ENCODE peak calls at places on chromosomes 2 and 18, in four cellular contexts. B is A549; E is activated CD8-positive, alpha-beta T cell treated with anti-CD3 and anti-CD28 coated beads for 36 hours; J is neural crest cell. W is an unnamed sample.

GRCh38 chr2:9771481-9772017 is 71.7 kb upstream of the TAF1B start:
- DNase-seq in B (peak; percentile 85), E (no peak), J (no peak), W (no peak)

GRCh38 chr18:37328946-37329719 is 236.5 kb downstream of the CELF4 start:
- DNase-seq in B (no peak), E (no peak), J (no peak), W (no peak)

GRCh38 chr2:25674003-25674362 is 606 bp upstream of the DTNB start:
- DNase-seq in B (no peak), E (no peak), J (no peak), W (no peak)

GRCh38 chr2:19874726-19875125 is 27.1 kb downstream of the TTC32 start:
- DNase-seq in B (no peak), E (no peak), J (no peak), W (no peak)

GRCh38 chr2:206635016-206635415 is 7.3 kb upstream of the FAM237A start:
- DNase-seq in B (no peak), E (no peak), J (no peak), W (peak; percentile 25)

GRCh38 chr2:65390134-65390533 is 42.3 kb downstream of the SPRED2 start:
- DNase-seq in B (no peak), E (peak; percentile 64), J (no peak), W (no peak)

GRCh38 chr2:216371756-216372702 is at the start of gene MARCHF4:
- DNase-seq in B (peak; percentile 78), E (peak; percentile 65), J (peak; percentile 87), W (peak; percentile 90)

GRCh38 chr2:187310696-187311095 is 137.4 kb downstream of the CALCRL start:
- DNase-seq in B (no peak), E (no peak), J (no peak), W (no peak)

GRCh38 chr2:148978026-148978685 is 60.3 kb upstream of the LYPD6B start:
- DNase-seq in B (no peak), E (no peak), J (no peak), W (no peak)

GRCh38 chr2:44997948-44998347 is 11.3 kb downstream of the SIX2 start:
- DNase-seq in B (peak; percentile 24), E (no peak), J (no peak), W (no peak)

GRCh38 chr18:15198116-15198389 is 450.1 kb downstream of the ANKRD30B start:
- DNase-seq in B (no peak), E (no peak), J (no peak), W (no peak)

GRCh38 chr2:67256892-67257291 is 140.2 kb upstream of the ETAA1 start:
- DNase-seq in B (no peak), E (no peak), J (no peak), W (peak; percentile 24)

GRCh38 chr2:6773007-6773693 is 92.6 kb downstream of the CMPK2 start:
- DNase-seq in B (peak; percentile 41), E (peak; percentile 75), J (peak; percentile 96), W (no peak)

GRCh38 chr2:201116115-201116958 is at the start of gene CFLAR:
- DNase-seq in B (peak; percentile 80), E (peak; percentile 92), J (peak; percentile 17), W (peak; percentile 71)

GRCh38 chr2:240258685-240259084 is 118.2 kb upstream of the OTOS start:
- DNase-seq in B (no peak), E (no peak), J (no peak), W (no peak)

GRCh38 chr2:173021939-173022371 is 53.7 kb upstream of the MAP3K20 start:
- DNase-seq in B (peak; percentile 78), E (no peak), J (no peak), W (peak; percentile 25)

GRCh38 chr2:162430323-162430722 is 86.4 kb downstream of the GCA start:
- DNase-seq in B (no peak), E (no peak), J (no peak), W (no peak)

GRCh38 chr2:12430036-12430795 is 286.5 kb upstream of the TRIB2 start:
- DNase-seq in B (no peak), E (no peak), J (no peak), W (peak; percentile 45)

GRCh38 chr2:23532311-23533013 is 147.5 kb downstream of the KLHL29 start:
- DNase-seq in B (no peak), E (peak; percentile 68), J (no peak), W (no peak)

GRCh38 chr2:162972383-162972782 is 133.8 kb upstream of the KCNH7 start:
- DNase-seq in B (no peak), E (no peak), J (no peak), W (no peak)

DNA sequence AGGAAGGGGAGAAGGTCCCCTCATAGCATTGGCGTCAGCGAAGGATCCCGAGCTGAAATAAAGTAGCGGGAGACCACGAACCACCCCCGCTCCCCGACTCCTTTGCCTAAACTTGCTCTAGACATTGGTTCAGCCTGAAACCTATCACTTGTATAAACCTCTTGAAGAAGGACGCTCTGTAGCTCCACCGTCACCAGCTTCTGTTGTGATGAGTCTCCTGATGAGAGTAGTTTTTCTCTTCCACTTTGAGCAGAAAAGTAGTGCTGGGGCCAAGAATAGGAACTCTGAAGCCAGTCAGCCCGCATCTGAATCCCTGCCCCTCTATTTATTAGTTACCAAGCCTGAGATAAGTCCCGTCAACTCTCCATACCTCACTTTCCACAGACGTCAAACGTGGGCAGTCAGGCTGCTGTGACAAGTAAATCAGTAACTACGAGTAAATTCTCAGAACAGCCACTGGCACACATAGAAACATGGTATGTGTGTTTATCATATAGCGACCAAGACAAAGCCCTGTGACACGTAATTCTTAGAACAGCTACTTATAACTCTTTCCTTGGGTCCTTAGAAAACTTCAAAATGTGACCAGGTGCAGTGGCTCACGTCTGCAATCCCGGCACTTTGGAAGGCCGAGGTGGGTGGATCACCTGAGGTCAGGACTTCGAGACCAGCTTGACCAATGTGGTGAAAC is 61.7 kb downstream of the CD226 start:
- DNase-seq in B (no peak), E (peak; percentile 80), J (no peak), W (no peak)
- TF ChIP-seq CTCF in B (no peak), E (no peak), J (no peak), W (no peak)

GRCh38 chr2:101251844-101252407 is 760 bp upstream of the CNOT11 start:
- DNase-seq in B (peak; percentile 36), E (peak; percentile 42), J (no peak), W (peak; percentile 80)
- TF ChIP-seq CTCF in B (peak; percentile 38), E (peak; percentile 59), J (peak; percentile 74), W (peak; percentile 82)

GRCh38 chr2:127525692-127526141 is 572 bp downstream of the IWS1 start:
- DNase-seq in B (peak; percentile 26), E (no peak), J (no peak), W (peak; percentile 55)

GRCh38 chr2:127528487-127528886 is 2.2 kb upstream of the IWS1 start:
- DNase-seq in B (no peak), E (no peak), J (no peak), W (no peak)

GRCh38 chr2:127530245-127531132 is 4.2 kb upstream of the IWS1 start:
- DNase-seq in B (peak; percentile 26), E (no peak), J (no peak), W (peak; percentile 68)

GRCh38 chr2:127526142-127526939 is at the start of gene IWS1:
- DNase-seq in B (peak; percentile 97), E (peak; percentile 96), J (peak; percentile 89), W (peak; percentile 95)

GRCh38 chr2:127526940-127527804 is 883 bp upstream of the IWS1 start:
- DNase-seq in B (no peak), E (no peak), J (no peak), W (peak; percentile 66)
- TF ChIP-seq CTCF in B (peak; percentile 28), E (no peak), J (no peak), W (peak; percentile 1)

GRCh38 chr2:231298091-231298490 is 97.4 kb upstream of the B3GNT7 start:
- DNase-seq in B (no peak), E (no peak), J (no peak), W (no peak)

GRCh38 chr2:231297108-231297908 is 98.2 kb upstream of the B3GNT7 start:
- DNase-seq in B (peak; percentile 71), E (peak; percentile 47), J (peak; percentile 61), W (no peak)

GRCh38 chr2:231299267-231299666 is 96.2 kb upstream of the B3GNT7 start:
- DNase-seq in B (no peak), E (no peak), J (no peak), W (no peak)

GRCh38 chr2:231300722-231301076 is 94.8 kb upstream of the B3GNT7 start:
- DNase-seq in B (peak; percentile 35), E (no peak), J (no peak), W (no peak)

DNA sequence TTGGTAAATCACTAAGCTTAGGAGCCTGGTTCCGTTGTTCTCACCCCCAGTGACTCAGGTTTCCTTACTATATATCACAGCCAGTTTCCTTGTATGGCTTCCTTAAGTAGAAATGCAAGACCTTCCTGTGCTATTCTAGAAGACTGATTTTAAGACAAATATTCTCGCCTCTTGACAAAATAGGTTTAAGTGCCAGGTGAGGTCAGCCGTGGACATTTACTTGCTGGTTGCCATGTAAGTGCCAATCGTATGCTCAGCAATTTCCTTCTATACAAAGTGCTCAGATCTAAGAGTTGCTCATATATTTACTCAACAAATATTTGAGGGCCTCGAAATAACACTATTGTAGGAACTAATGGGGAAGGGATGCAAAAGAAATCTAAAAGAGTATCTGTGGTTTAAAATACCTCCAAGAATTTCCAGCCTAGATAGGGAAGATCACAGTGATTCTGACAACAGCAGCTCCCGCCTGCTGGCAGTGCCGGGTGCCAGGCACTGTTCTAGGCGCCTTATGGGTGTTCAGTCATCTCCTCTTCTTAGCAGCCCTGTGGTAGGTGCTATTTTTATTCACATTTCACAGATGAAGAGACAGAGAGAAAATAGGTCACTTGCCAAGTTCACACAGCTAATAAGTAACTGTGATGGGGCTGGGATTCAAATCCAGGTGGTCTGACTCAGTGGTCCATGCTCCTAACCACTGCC is 95.3 kb upstream of the B3GNT7 start:
- DNase-seq in B (peak; percentile 79), E (no peak), J (no peak), W (no peak)
- TF ChIP-seq CTCF in B (no peak), E (no peak), J (no peak), W (no peak)

DNA sequence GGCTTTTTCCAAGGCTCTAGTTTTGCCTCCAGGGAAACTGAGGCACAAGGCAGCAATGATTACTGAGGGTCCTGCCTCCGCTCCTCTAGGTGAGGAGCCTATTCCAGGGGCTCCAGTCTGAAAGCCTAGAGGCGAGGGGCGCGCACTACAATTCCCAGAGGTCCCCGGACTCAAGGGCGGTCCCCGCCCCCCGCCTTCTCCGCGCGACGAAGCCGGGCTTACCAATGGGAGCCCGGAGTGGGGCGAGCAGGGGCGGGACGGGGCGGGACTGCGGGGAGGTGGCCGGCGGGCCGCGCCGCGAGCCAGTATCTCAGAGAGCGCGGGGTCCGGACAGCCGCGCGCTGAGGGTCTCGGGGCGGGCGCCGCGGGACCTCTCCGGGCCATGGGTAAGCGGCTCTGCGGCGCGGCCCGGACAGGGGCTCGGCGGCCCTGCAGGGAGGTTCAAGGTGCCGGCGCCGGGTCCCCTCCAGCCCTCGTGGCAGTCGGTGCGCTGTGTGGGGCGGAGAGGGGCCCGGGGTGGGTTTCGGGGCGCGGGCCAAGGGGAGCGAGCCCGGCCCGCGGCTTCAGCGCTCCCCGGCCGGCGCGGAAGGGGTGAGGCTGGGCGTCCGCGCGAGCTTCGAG is at the start of gene ARID5A:
- DNase-seq in B (peak; percentile 84), E (peak; percentile 97), J (peak; percentile 84), W (peak; percentile 70)
- TF ChIP-seq CTCF in B (no peak), E (peak; percentile 81), J (peak; percentile 54), W (no peak)

DNA sequence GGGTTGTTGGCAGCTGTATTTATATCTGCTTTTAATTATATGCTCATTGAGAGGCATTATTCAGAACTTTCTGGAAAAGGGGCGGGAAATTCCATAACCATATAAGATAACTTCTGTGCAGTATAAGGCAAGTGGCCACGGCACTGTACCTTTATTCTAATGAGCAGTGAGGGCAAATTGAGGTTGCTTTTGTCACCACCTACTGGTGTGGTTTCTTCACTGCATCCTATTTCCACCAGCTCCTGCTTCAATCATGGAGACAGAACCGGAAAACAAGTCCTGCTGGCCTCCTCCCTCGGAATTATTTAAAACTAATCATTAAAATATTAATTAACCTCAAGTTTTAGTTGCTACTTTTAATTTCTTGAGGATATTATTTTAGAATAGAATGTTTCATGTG is 759.4 kb downstream of the CBLN2 start:
- DNase-seq in B (peak; percentile 2), E (peak; percentile 22), J (no peak), W (no peak)
- TF ChIP-seq CTCF in B (no peak), E (peak; percentile 41), J (peak; percentile 55), W (peak; percentile 33)

GRCh38 chr18:33606621-33607020 is 28.6 kb downstream of the ASXL3 start:
- DNase-seq in B (peak; percentile 2), E (no peak), J (no peak), W (no peak)
- TF ChIP-seq CTCF in B (no peak), E (no peak), J (peak; percentile 23), W (no peak)